ENCODE peak calls at places on chromosome 7, in ten cellular contexts. R, A, B, C, V, K, I, J, N and Y are unnamed samples.

GRCh38 chr7:133139350-133139749 is 57.5 kb upstream of the CHCHD3 start:
- DNase-seq in R (peak), A (peak), B (peak), C (peak), V (no peak), K (peak), I (no peak), J (no peak), N (peak), Y (no peak)

GRCh38 chr7:25940086-25940906 is 211.7 kb upstream of the NFE2L3 start:
- DNase-seq in R (no peak), A (no peak), B (peak), C (no peak), V (no peak), K (no peak), I (no peak), J (no peak), N (no peak), Y (no peak)

GRCh38 chr7:129307592-129307991 is 82.8 kb downstream of the AHCYL2 start:
- DNase-seq in R (no peak), A (no peak), B (no peak), C (no peak), V (no peak), K (no peak), I (no peak), J (no peak), N (no peak), Y (no peak)

GRCh38 chr7:81195033-81195432 is 276.2 kb upstream of the SEMA3C start:
- DNase-seq in R (no peak), A (no peak), B (no peak), C (no peak), V (no peak), K (peak), I (no peak), J (no peak), N (no peak), Y (no peak)

GRCh38 chr7:90271753-90272152 is 26.8 kb downstream of the CFAP69 start:
- DNase-seq in R (peak), A (no peak), B (no peak), C (peak), V (no peak), K (no peak), I (no peak), J (no peak), N (no peak), Y (no peak)

GRCh38 chr7:137656227-137656849 is 190.4 kb downstream of the DGKI start:
- DNase-seq in R (peak), A (peak), B (peak), C (peak), V (peak), K (peak), I (peak), J (peak), N (peak), Y (peak)

GRCh38 chr7:25359471-25360059 is 131.3 kb upstream of the NPVF start:
- DNase-seq in R (no peak), A (no peak), B (peak), C (no peak), V (no peak), K (peak), I (no peak), J (no peak), N (peak), Y (no peak)

GRCh38 chr7:148987751-148988512 is 40.4 kb downstream of the PDIA4 start:
- DNase-seq in R (no peak), A (no peak), B (peak), C (no peak), V (no peak), K (peak), I (no peak), J (no peak), N (no peak), Y (no peak)

GRCh38 chr7:108605582-108606173 is 36.0 kb downstream of the DNAJB9 start:
- DNase-seq in R (no peak), A (no peak), B (no peak), C (no peak), V (no peak), K (no peak), I (no peak), J (no peak), N (no peak), Y (no peak)

GRCh38 chr7:141410353-141410752 is 140.9 kb upstream of the AGK start:
- DNase-seq in R (no peak), A (no peak), B (no peak), C (no peak), V (no peak), K (no peak), I (no peak), J (no peak), N (no peak), Y (no peak)

GRCh38 chr7:51639661-51640340 is 323.2 kb upstream of the COBL start:
- DNase-seq in R (no peak), A (no peak), B (no peak), C (no peak), V (no peak), K (no peak), I (no peak), J (no peak), N (no peak), Y (no peak)

GRCh38 chr7:127995866-127996215 is 35.4 kb downstream of the LRRC4 start:
- DNase-seq in R (no peak), A (no peak), B (no peak), C (peak), V (no peak), K (no peak), I (no peak), J (no peak), N (no peak), Y (no peak)

GRCh38 chr7:100477871-100478248 is 1.2 kb downstream of the TSC22D4 start:
- DNase-seq in R (no peak), A (no peak), B (no peak), C (no peak), V (no peak), K (no peak), I (no peak), J (no peak), N (no peak), Y (no peak)

GRCh38 chr7:104805449-104806317 is 208.3 kb upstream of the KMT2E start:
- DNase-seq in R (no peak), A (no peak), B (no peak), C (no peak), V (no peak), K (no peak), I (no peak), J (no peak), N (no peak), Y (no peak)

GRCh38 chr7:31271641-31272405 is 68.7 kb downstream of the NEUROD6 start:
- DNase-seq in R (no peak), A (no peak), B (no peak), C (no peak), V (no peak), K (no peak), I (no peak), J (no peak), N (no peak), Y (no peak)

GRCh38 chr7:121329460-121330052 is 756 bp downstream of the WNT16 start:
- DNase-seq in R (no peak), A (peak), B (peak), C (no peak), V (no peak), K (peak), I (peak), J (no peak), N (no peak), Y (no peak)

GRCh38 chr7:45658716-45659495 is 84.7 kb downstream of the ADCY1 start:
- DNase-seq in R (no peak), A (no peak), B (no peak), C (no peak), V (no peak), K (no peak), I (no peak), J (no peak), N (no peak), Y (no peak)

GRCh38 chr7:42692609-42693008 is 219.3 kb downstream of the C7orf25 start:
- DNase-seq in R (no peak), A (no peak), B (no peak), C (peak), V (no peak), K (peak), I (no peak), J (no peak), N (no peak), Y (no peak)

GRCh38 chr7:42694894-42695553 is 216.8 kb downstream of the C7orf25 start:
- DNase-seq in R (peak), A (no peak), B (no peak), C (peak), V (no peak), K (peak), I (no peak), J (no peak), N (no peak), Y (no peak)

GRCh38 chr7:42689626-42690025 is 222.2 kb downstream of the C7orf25 start:
- DNase-seq in R (no peak), A (no peak), B (no peak), C (no peak), V (no peak), K (no peak), I (no peak), J (no peak), N (no peak), Y (no peak)

GRCh38 chr7:42691030-42691639 is 220.7 kb downstream of the C7orf25 start:
- DNase-seq in R (peak), A (peak), B (peak), C (peak), V (no peak), K (peak), I (no peak), J (no peak), N (peak), Y (peak)

GRCh38 chr7:42693722-42694121 is 218.1 kb downstream of the C7orf25 start:
- DNase-seq in R (no peak), A (no peak), B (no peak), C (no peak), V (no peak), K (no peak), I (no peak), J (no peak), N (no peak), Y (no peak)
- TF ChIP-seq CTCF in R (no peak), A (no peak), B (no peak), C (no peak), V (no peak), K (no peak), I (no peak), J (no peak), N (no peak), Y (no peak)

DNA sequence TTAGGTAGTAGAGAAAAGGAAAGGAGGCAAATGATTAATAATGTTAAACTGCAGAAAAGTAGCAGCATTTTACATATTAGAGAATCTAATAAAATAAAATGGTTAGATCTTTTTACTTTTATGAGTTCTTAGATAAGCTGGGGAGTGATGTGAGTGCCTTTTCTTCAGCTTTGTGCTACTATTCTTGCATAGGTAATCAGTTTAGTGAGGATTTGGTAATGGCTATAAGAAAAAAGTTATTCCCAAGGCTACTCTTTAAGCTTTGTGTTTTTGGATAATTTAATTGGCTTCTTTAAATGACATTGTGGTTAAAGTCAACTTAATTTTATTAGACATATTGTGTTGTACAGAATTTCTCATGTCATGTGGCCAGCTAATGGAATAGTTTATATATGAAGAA is 3.7 kb downstream of the KCND2 start:
- DNase-seq in R (no peak), A (no peak), B (no peak), C (no peak), V (no peak), K (no peak), I (no peak), J (no peak), N (no peak), Y (no peak)
- H3K4me3 ChIP-seq in R (no peak), A (peak), B (no peak), C (no peak), V (no peak), K (no peak), I (no peak), J (no peak), N (no peak), Y (no peak)

DNA sequence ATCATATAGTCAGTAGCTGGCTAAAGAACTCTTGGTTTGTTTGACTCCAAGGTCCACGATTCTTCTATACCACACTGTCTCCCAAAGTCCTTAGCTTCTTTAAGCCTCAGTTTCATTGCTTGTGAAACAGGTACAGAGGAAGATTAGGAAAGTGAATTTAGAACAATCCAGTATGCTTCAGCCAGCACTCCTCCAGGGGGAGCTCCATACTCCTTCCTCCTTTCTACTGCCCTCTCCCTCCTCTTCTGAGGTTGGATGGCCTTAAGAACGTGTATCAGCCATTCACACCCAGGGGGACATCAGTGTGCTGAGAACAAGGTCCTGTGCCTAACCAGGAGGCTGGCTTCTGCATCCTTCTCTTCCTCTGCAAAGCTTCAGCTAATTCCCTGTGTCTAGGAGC is 54.8 kb upstream of the CALD1 start:
- DNase-seq in R (peak), A (peak), B (peak), C (peak), V (no peak), K (no peak), I (no peak), J (no peak), N (no peak), Y (no peak)
- TF ChIP-seq CTCF in R (peak), A (peak), B (peak), C (peak), V (peak), K (peak), I (peak), J (no peak), N (peak), Y (no peak)

GRCh38 chr7:114931656-114932011 is 9.7 kb downstream of the MDFIC start:
- DNase-seq in R (no peak), A (peak), B (no peak), C (no peak), V (no peak), K (no peak), I (no peak), J (no peak), N (no peak), Y (no peak)
- H3K4me3 ChIP-seq in R (no peak), A (peak), B (no peak), C (no peak), V (no peak), K (no peak), I (no peak), J (no peak), N (no peak), Y (no peak)

GRCh38 chr7:44431091-44431608 is 59.3 kb downstream of the NUDCD3 start:
- DNase-seq in R (no peak), A (peak), B (peak), C (no peak), V (no peak), K (peak), I (no peak), J (no peak), N (peak), Y (no peak)
- TF ChIP-seq CTCF in R (no peak), A (peak), B (peak), C (no peak), V (no peak), K (peak), I (peak), J (no peak), N (peak), Y (no peak)

DNA sequence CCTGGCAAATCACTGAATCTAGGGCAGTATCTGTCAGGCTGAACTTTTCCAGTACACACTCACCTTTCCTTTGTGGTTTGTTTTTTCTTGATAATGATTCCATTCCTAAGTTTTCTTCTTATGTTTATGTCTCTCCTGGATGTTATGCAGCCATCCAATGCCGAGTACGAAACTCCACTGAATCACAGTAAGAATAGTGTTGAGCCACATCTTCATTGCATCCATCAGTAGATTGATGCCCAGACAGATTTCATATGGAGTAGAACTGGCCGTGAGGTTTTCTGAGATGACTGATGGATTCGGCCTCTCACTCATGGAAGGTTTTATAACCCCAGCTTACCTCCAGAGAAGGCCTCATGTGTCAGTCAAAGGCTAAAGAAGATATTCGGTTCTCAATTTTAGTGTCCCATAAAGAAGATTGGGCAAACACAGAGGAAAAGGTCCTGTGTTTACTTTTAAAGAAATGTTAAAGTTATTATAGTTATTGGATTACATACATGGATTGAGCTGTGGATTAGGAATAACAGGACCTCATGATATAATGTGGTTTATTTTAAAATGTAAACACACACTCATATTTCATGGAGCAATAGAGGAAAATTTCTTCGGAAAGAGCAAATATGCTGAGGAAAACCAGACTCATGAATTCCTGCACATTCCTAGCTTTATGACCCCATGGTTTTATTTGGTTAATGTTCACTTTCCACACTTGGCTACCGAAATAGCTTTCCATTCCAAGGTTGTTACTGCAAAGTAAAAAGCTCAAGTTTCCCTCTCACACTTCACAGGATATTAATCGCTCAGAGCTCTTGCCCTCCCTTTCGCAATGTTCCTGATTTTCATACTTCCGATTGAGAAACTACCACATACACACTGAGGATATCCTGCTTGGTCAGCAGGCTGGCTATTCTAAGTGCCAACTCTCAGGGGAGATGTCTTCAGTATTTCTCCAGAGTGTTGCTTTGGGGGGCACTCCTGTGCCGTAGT is 77.2 kb upstream of the STEAP1B start:
- DNase-seq in R (peak), A (no peak), B (no peak), C (peak), V (no peak), K (peak), I (no peak), J (no peak), N (peak), Y (peak)
- H3K4me3 ChIP-seq in R (no peak), A (no peak), B (no peak), C (no peak), V (no peak), K (no peak), I (no peak), J (peak), N (no peak), Y (no peak)